ENCODE peak calls at places on chromosome 15, in seven cellular contexts. S is fibroblast of lung, Y is PC-3, O is MM.1S, J is astrocyte, V is K562, B is GM23248. T is an unnamed sample.

GRCh38 chr15:65189102-65189740 is 4.1 kb upstream of the CLPX start:
- DNase-seq in S (peak; percentile 78), Y (peak; percentile 54), O (peak; percentile 26), J (peak; percentile 35), V (peak; percentile 36), B (peak; percentile 71), T (peak; percentile 24)

GRCh38 chr15:36278219-36278618 is 301.2 kb upstream of the CDIN1 start:
- DNase-seq in S (peak; percentile 41), Y (peak; percentile 76), O (no peak), J (no peak), V (no peak), B (peak; percentile 14), T (no peak)

GRCh38 chr15:99252326-99252725 is 1.0 kb downstream of the LRRC28 start:
- DNase-seq in S (no peak), Y (no peak), O (no peak), J (no peak), V (no peak), B (peak; percentile 2), T (no peak)

GRCh38 chr15:75454471-75455418 is 3.3 kb upstream of the SIN3A start:
- DNase-seq in S (no peak), Y (no peak), O (peak; percentile 62), J (no peak), V (peak; percentile 48), B (peak; percentile 85), T (no peak)

GRCh38 chr15:100802421-100803157 is 77.0 kb upstream of the ALDH1A3 start:
- DNase-seq in S (no peak), Y (no peak), O (no peak), J (no peak), V (no peak), B (no peak), T (no peak)

GRCh38 chr15:98965597-98965996 is 42.0 kb downstream of the PGPEP1L start:
- DNase-seq in S (no peak), Y (no peak), O (no peak), J (no peak), V (no peak), B (no peak), T (no peak)

GRCh38 chr15:85837011-85837433 is 42.3 kb upstream of the KLHL25 start:
- DNase-seq in S (no peak), Y (peak; percentile 79), O (no peak), J (no peak), V (no peak), B (no peak), T (no peak)

GRCh38 chr15:99997112-99997651 is 263.9 kb upstream of the LYSMD4 start:
- DNase-seq in S (no peak), Y (no peak), O (no peak), J (no peak), V (no peak), B (no peak), T (no peak)

GRCh38 chr15:84108725-84109124 is 126.8 kb upstream of the GOLGA6L4 start:
- DNase-seq in S (peak; percentile 21), Y (peak; percentile 53), O (no peak), J (peak; percentile 8), V (no peak), B (peak; percentile 33), T (no peak)

GRCh38 chr15:73930371-73930770 is 4.1 kb downstream of the LOXL1 start:
- DNase-seq in S (peak; percentile 76), Y (no peak), O (no peak), J (peak; percentile 97), V (no peak), B (peak; percentile 94), T (no peak)

GRCh38 chr15:60086676-60087446 is 82.8 kb downstream of the FOXB1 start:
- DNase-seq in S (peak; percentile 23), Y (no peak), O (no peak), J (peak; percentile 60), V (no peak), B (no peak), T (no peak)

GRCh38 chr15:58497036-58497785 is 65.4 kb downstream of the LIPC start:
- DNase-seq in S (no peak), Y (no peak), O (no peak), J (no peak), V (no peak), B (no peak), T (no peak)

GRCh38 chr15:88913017-88913849 is at the start of gene MFGE8:
- DNase-seq in S (peak; percentile 66), Y (peak; percentile 52), O (peak; percentile 66), J (peak; percentile 57), V (peak; percentile 87), B (peak; percentile 88), T (no peak)

GRCh38 chr15:34621675-34622074 is 38.2 kb upstream of the GOLGA8B start:
- DNase-seq in S (peak; percentile 56), Y (peak; percentile 64), O (no peak), J (peak; percentile 35), V (no peak), B (peak; percentile 67), T (no peak)

GRCh38 chr15:65300924-65301441 is 3.5 kb upstream of the RNU5B-1 start:
- DNase-seq in S (no peak), Y (no peak), O (no peak), J (no peak), V (no peak), B (no peak), T (no peak)

GRCh38 chr15:78127882-78128281 is 3.4 kb downstream of the CIB2 start:
- DNase-seq in S (no peak), Y (peak; percentile 53), O (no peak), J (no peak), V (no peak), B (no peak), T (no peak)

GRCh38 chr15:59616390-59616789 is 4.8 kb downstream of the GCNT3 start:
- DNase-seq in S (no peak), Y (peak; percentile 32), O (no peak), J (no peak), V (no peak), B (no peak), T (no peak)

GRCh38 chr15:56325186-56325585 is 40.0 kb upstream of the TEX9 start:
- DNase-seq in S (peak; percentile 4), Y (peak; percentile 38), O (no peak), J (peak; percentile 59), V (no peak), B (peak; percentile 70), T (no peak)

GRCh38 chr15:51749307-51749706 is 2.1 kb upstream of the TMOD2 start:
- DNase-seq in S (no peak), Y (no peak), O (no peak), J (no peak), V (no peak), B (no peak), T (no peak)

GRCh38 chr15:51750942-51751686 is at the start of gene TMOD2:
- DNase-seq in S (peak; percentile 29), Y (peak; percentile 45), O (peak; percentile 60), J (no peak), V (peak; percentile 71), B (peak; percentile 62), T (no peak)

GRCh38 chr15:51752918-51753317 is 1.5 kb downstream of the TMOD2 start:
- DNase-seq in S (no peak), Y (no peak), O (no peak), J (no peak), V (no peak), B (no peak), T (no peak)

GRCh38 chr15:51751687-51752683 is 588 bp downstream of the TMOD2 start:
- DNase-seq in S (peak; percentile 35), Y (peak; percentile 34), O (peak; percentile 29), J (no peak), V (peak; percentile 44), B (peak; percentile 61), T (no peak)

GRCh38 chr15:51750186-51750585 is 1.2 kb upstream of the TMOD2 start:
- DNase-seq in S (no peak), Y (no peak), O (no peak), J (no peak), V (no peak), B (no peak), T (no peak)
- TF ChIP-seq EZH2 in S (no peak), Y (no peak), O (no peak), J (no peak), V (no peak), B (no peak), T (no peak)

DNA sequence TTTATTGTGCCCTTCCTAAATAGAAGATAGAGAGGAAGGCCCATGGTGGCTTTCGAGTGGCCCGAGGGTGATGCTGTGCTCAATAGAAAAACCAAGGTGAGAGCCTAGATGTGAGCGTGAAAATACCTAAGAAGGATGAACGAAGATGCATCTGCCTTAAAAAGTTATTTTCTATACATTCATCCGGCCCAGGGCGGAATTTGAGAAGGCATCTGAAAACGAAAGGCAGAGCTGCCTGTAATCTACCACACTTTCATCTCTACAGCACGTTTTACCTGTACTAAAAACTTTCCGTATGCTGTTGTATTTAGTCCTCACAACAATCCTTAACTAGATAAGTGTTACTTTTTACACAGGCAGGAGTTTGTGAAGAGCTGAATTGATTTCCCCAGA is 1.4 kb downstream of the DUT start:
- DNase-seq in S (no peak), Y (no peak), O (peak; percentile 55), J (no peak), V (no peak), B (no peak), T (no peak)
- H3K9ac ChIP-seq in S (peak overlapping the region; percentile 63), Y (peak overlapping the region; percentile 100), O (peak overlapping the region; percentile 96), J (peak overlapping the region; percentile 93), V (peak overlapping the region; percentile 85), B (peak overlapping the region; percentile 96), T (peak overlapping the region; percentile 94)

GRCh38 chr15:62649793-62650420 is 392.6 kb upstream of the TPM1 start:
- DNase-seq in S (peak; percentile 21), Y (no peak), O (peak; percentile 16), J (peak; percentile 57), V (no peak), B (peak; percentile 70), T (no peak)
- H3K27ac ChIP-seq in S (no peak overlapping the region), Y (no peak overlapping the region), O (no peak overlapping the region), J (no peak overlapping the region), V (no peak overlapping the region), B (peak overlapping the region; percentile 12), T (no peak overlapping the region)

DNA sequence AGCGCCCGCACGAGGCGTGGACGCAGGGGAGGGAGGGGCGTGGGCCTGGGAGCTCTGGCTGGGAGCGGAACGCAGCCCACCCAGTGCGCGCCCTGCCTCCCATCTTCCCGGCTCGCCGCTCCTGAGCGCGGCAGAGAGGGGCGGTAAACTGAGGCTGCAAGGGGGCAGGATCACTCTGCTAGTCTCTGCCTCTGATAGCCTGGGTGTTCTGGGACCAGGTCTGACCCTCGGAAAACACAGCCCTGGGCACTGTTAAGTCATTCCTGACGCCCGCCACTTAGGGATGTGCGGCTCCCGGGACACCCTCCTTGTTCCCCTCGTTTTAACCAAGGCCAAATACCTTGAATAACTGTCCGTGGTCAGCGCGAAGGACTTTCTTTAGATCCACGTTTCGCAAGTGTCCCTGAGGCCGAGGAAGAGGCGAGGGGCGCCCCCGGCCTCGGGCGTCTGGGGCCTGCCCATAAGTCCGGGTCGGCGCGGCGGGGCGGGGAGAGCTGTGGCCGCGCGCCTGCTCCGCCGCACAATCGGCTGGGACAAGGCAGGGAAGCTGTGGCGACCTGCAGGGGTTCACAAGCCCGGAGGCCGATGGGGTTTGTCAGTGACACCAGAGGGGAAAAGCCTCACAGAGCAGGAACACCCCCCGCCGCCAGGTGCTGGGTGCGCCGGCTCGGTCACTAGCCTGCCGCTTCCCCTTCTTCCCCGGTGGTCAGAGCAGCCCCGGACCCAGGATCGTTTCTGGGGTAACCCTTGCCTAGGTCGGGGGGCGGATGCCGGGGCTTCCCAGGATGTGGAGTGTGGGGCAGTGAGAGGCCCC is 1.5 kb downstream of the ITPKA start:
- DNase-seq in S (no peak), Y (no peak), O (no peak), J (no peak), V (no peak), B (no peak), T (no peak)
- TF ChIP-seq EZH2 in S (peak; percentile 97), Y (no peak), O (no peak), J (peak; percentile 99), V (no peak), B (no peak), T (no peak)

T was measured in SK-N-MC.